ENCODE peak calls at places on chromosome 13, in seven cellular contexts. M, Q, F, I, K, H and O are unnamed samples.
A peak's percentile ranks its signal among the peaks of the same experiment; 100 is the strongest.

GRCh38 chr13:67023088-67023893 is 206.8 kb downstream of the PCDH9 start:
- DNase-seq in M (peak; percentile 12), Q (no peak), F (no peak), I (no peak), K (no peak), H (peak; percentile 96), O (no peak)

GRCh38 chr13:100543872-100544602 is 44.6 kb downstream of the GGACT start:
- DNase-seq in M (no peak), Q (no peak), F (no peak), I (no peak), K (no peak), H (no peak), O (no peak)

GRCh38 chr13:94595006-94595942 is 678 bp downstream of the TGDS start:
- DNase-seq in M (no peak), Q (no peak), F (no peak), I (no peak), K (no peak), H (peak; percentile 21), O (peak; percentile 22)

GRCh38 chr13:32894589-32895001 is 121.6 kb upstream of the KL start:
- DNase-seq in M (no peak), Q (no peak), F (no peak), I (no peak), K (no peak), H (peak; percentile 77), O (no peak)

GRCh38 chr13:59126474-59126873 is 1037.3 kb downstream of the DIAPH3 start:
- DNase-seq in M (no peak), Q (no peak), F (no peak), I (no peak), K (no peak), H (no peak), O (no peak)

GRCh38 chr13:113906566-113906965 is 42.7 kb upstream of the GAS6 start:
- DNase-seq in M (no peak), Q (no peak), F (peak; percentile 41), I (no peak), K (no peak), H (no peak), O (no peak)

GRCh38 chr13:114112826-114113322 is 19.5 kb downstream of the RASA3 start:
- DNase-seq in M (no peak), Q (no peak), F (peak; percentile 5), I (peak; percentile 36), K (peak; percentile 2), H (no peak), O (no peak)

GRCh38 chr13:20689291-20689690 is 14.2 kb upstream of the IL17D start:
- DNase-seq in M (no peak), Q (no peak), F (no peak), I (no peak), K (no peak), H (no peak), O (no peak)

GRCh38 chr13:47480121-47480520 is 521.0 kb downstream of the SUCLA2 start:
- DNase-seq in M (no peak), Q (no peak), F (no peak), I (no peak), K (no peak), H (peak; percentile 67), O (no peak)

GRCh38 chr13:73162912-73163911 is 104.4 kb downstream of the KLF5 start:
- DNase-seq in M (no peak), Q (peak; percentile 7), F (no peak), I (no peak), K (no peak), H (no peak), O (no peak)

GRCh38 chr13:114099918-114100445 is 32.4 kb downstream of the RASA3 start:
- DNase-seq in M (no peak), Q (peak; percentile 42), F (peak; percentile 52), I (no peak), K (no peak), H (peak; percentile 57), O (no peak)

GRCh38 chr13:60572003-60572792 is 175.2 kb downstream of the TDRD3 start:
- DNase-seq in M (no peak), Q (no peak), F (no peak), I (no peak), K (no peak), H (peak; percentile 45), O (no peak)

GRCh38 chr13:95660981-95661581 is 15.9 kb upstream of the DNAJC3 start:
- DNase-seq in M (no peak), Q (peak; percentile 28), F (no peak), I (no peak), K (no peak), H (peak; percentile 68), O (peak; percentile 11)

GRCh38 chr13:30861836-30862467 is 44.1 kb upstream of the MEDAG start:
- DNase-seq in M (no peak), Q (no peak), F (no peak), I (no peak), K (no peak), H (no peak), O (no peak)

GRCh38 chr13:98938801-98939200 is 39.1 kb downstream of the DOCK9 start:
- DNase-seq in M (no peak), Q (no peak), F (no peak), I (no peak), K (no peak), H (no peak), O (no peak)

GRCh38 chr13:110346661-110347067 is 39.6 kb downstream of the COL4A2 start:
- DNase-seq in M (no peak), Q (peak; percentile 13), F (no peak), I (no peak), K (no peak), H (no peak), O (no peak)

GRCh38 chr13:51229141-51229540 is 6.9 kb downstream of the FAM124A start:
- DNase-seq in M (no peak), Q (no peak), F (no peak), I (no peak), K (no peak), H (no peak), O (no peak)

GRCh38 chr13:59823495-59823894 is 340.2 kb downstream of the DIAPH3 start:
- DNase-seq in M (no peak), Q (no peak), F (no peak), I (no peak), K (no peak), H (peak; percentile 46), O (no peak)

GRCh38 chr13:110444226-110444653 is 117.3 kb downstream of the RAB20 start:
- DNase-seq in M (peak; percentile 43), Q (peak; percentile 8), F (no peak), I (no peak), K (no peak), H (peak; percentile 44), O (no peak)

GRCh38 chr13:36862002-36862706 is 43.1 kb downstream of the RFXAP start:
- DNase-seq in M (no peak), Q (no peak), F (no peak), I (no peak), K (no peak), H (peak; percentile 30), O (no peak)

GRCh38 chr13:24180743-24181384 is 20.3 kb downstream of the SPATA13 start:
- DNase-seq in M (no peak), Q (no peak), F (no peak), I (no peak), K (no peak), H (peak; percentile 19), O (no peak)

GRCh38 chr13:100128373-100128772 is 39.5 kb downstream of the PCCA start:
- DNase-seq in M (no peak), Q (no peak), F (no peak), I (no peak), K (no peak), H (no peak), O (no peak)

GRCh38 chr13:111664060-111664459 is 343.6 kb downstream of the TEX29 start:
- DNase-seq in M (no peak), Q (no peak), F (peak; percentile 12), I (no peak), K (no peak), H (no peak), O (no peak)

GRCh38 chr13:75771818-75772217 is 135.7 kb downstream of the LMO7 start:
- DNase-seq in M (no peak), Q (peak; percentile 64), F (no peak), I (no peak), K (no peak), H (peak; percentile 62), O (no peak)

GRCh38 chr13:24097064-24097463 is 63.5 kb upstream of the SPATA13 start:
- DNase-seq in M (no peak), Q (no peak), F (no peak), I (no peak), K (no peak), H (peak; percentile 51), O (no peak)

GRCh38 chr13:113129480-113129879 is 6.9 kb downstream of the F10 start:
- DNase-seq in M (no peak), Q (no peak), F (peak; percentile 19), I (no peak), K (no peak), H (no peak), O (no peak)

DNA sequence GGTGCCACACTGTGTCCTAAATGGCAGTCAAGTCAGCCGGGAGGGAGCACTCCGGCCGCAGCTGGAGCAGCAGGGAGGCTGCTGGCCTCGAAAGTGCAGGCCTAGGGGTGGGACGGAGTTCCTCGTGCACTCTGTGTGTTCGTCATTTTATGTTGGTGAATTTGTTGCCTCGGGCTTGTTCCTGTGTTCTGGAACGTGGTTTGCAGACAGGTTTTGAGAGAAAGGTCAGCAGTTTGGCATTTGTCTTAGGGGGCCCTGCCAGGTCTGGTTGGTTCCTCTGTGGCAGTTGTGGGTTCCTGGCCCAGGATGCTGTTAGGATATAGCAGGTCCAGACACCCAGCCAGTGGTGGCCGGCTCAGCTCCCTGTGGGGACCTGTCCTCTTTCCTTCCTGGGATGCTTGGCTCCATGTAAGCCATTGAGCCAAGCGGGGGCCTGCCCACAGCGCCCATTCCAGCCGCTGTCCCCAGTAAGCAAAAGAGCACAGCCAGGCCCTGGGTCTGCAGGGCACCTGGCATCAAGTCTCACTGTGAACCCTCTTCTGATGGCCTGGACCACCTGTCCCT is 30.0 kb downstream of the MPHOSPH8 start:
- DNase-seq in M (no peak), Q (no peak), F (no peak), I (no peak), K (no peak), H (no peak), O (no peak)
- H3K36me3 ChIP-seq in M (peaks cover 41% of the 10 kb centered on the region), Q (peaks cover 25% of the 10 kb centered on the region), F (peaks cover 5% of the 10 kb centered on the region), I (peaks cover 3% of the 10 kb centered on the region), K (peaks cover 86% of the 10 kb centered on the region), H (peaks cover 43% of the 10 kb centered on the region), O (peaks cover 25% of the 10 kb centered on the region)

GRCh38 chr13:27053235-27053884 is 118.3 kb downstream of the USP12 start:
- DNase-seq in M (no peak), Q (no peak), F (no peak), I (no peak), K (no peak), H (no peak), O (no peak)
- H3K27ac ChIP-seq in M (no peak overlapping the region), Q (no peak overlapping the region), F (no peak overlapping the region), I (no peak overlapping the region), K (no peak overlapping the region), H (no peak overlapping the region), O (no peak overlapping the region)

GRCh38 chr13:29593605-29594297 is 1.7 kb downstream of the SLC7A1 start:
- DNase-seq in M (no peak), Q (no peak), F (no peak), I (no peak), K (no peak), H (no peak), O (no peak)
- H3K36me3 ChIP-seq in M (no peaks in the 10 kb centered on the region), Q (no peaks in the 10 kb centered on the region), F (no peaks in the 10 kb centered on the region), I (no peaks in the 10 kb centered on the region), K (no peaks in the 10 kb centered on the region), H (no peaks in the 10 kb centered on the region), O (no peaks in the 10 kb centered on the region)

DNA sequence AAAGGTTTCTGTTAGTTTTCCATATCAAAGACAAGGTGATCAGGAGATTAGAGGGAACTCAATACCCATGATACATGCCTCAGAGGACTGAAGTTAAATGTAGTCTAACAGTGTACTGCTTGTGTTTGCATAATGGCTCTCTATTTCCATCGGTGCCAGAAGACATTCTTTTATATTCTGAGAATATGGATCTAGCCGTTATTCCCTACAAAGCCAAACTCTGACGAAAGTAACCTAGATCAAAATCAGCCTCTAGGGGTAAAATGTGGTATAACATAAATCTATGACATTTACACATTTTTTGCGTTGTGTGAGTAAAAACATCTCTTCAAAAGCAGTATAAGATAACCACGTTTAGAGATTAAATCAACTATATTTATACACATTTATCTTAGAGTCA is 2232.7 kb downstream of the PCDH9 start:
- DNase-seq in M (no peak), Q (no peak), F (no peak), I (no peak), K (no peak), H (no peak), O (no peak)
- H3K27ac ChIP-seq in M (no peak overlapping the region), Q (no peak overlapping the region), F (no peak overlapping the region), I (no peak overlapping the region), K (no peak overlapping the region), H (no peak overlapping the region), O (no peak overlapping the region)